ENCODE peak calls at places on chromosomes 4 and X, in nine cellular contexts. J is ovary, Y is SK-N-SH, E is ascending aorta, S is cardiac muscle cell, U is pancreas, V is Caco-2, F is spleen, I is tibial artery. M is an unnamed sample.

GRCh38 chr4:77399831-77400230 is 205.8 kb upstream of the CXCL13 start:
- DNase-seq in J (no peak), U (no peak), F (no peak), S (no peak), I (no peak), E (no peak), V (no peak), Y (no peak), M (no peak)

GRCh38 chr4:34046580-34046979 is 2197.7 kb downstream of the ARAP2 start:
- DNase-seq in S (peak; percentile 68), F (no peak), J (no peak), E (no peak), U (no peak), V (peak; percentile 1), Y (no peak), I (no peak), M (no peak)

GRCh38 chrX:119009071-119009470 is 34.7 kb downstream of the LONRF3 start:
- DNase-seq in Y (no peak), S (no peak), E (no peak), I (no peak), U (no peak), V (no peak), F (no peak), J (no peak), M (no peak)

GRCh38 chrX:10121787-10122186 is 35.0 kb upstream of the CLCN4 start:
- DNase-seq in E (no peak), V (no peak), F (peak; percentile 91), J (no peak), Y (no peak), S (no peak), U (no peak), I (no peak), M (no peak)

GRCh38 chr4:137065306-137065705 is 467.0 kb downstream of the PCDH18 start:
- DNase-seq in J (no peak), S (peak; percentile 45), I (no peak), E (no peak), V (no peak), Y (no peak), U (no peak), F (no peak), M (no peak)

GRCh38 chrX:40314070-40314469 is 216.3 kb upstream of the BCOR start:
- DNase-seq in F (no peak), V (no peak), J (no peak), Y (no peak), U (no peak), S (peak; percentile 3), I (no peak), E (no peak), M (no peak)

GRCh38 chrX:1246816-1247215 is 21.8 kb upstream of the CSF2RA start:
- DNase-seq in Y (peak; percentile 44), V (peak; percentile 70), U (no peak), S (peak; percentile 39), I (peak; percentile 66), F (peak; percentile 92), E (peak; percentile 74), J (peak; percentile 43), M (no peak)

GRCh38 chr4:112178731-112179130 is 33.5 kb downstream of the FAM241A start:
- DNase-seq in S (no peak), E (no peak), U (no peak), F (no peak), I (no peak), V (no peak), J (no peak), Y (no peak), M (no peak)

GRCh38 chrX:66676990-66677389 is 38.1 kb upstream of the EDA2R start:
- DNase-seq in J (no peak), E (no peak), V (no peak), I (no peak), F (no peak), U (no peak), S (peak; percentile 80), Y (no peak), M (no peak)

DNA sequence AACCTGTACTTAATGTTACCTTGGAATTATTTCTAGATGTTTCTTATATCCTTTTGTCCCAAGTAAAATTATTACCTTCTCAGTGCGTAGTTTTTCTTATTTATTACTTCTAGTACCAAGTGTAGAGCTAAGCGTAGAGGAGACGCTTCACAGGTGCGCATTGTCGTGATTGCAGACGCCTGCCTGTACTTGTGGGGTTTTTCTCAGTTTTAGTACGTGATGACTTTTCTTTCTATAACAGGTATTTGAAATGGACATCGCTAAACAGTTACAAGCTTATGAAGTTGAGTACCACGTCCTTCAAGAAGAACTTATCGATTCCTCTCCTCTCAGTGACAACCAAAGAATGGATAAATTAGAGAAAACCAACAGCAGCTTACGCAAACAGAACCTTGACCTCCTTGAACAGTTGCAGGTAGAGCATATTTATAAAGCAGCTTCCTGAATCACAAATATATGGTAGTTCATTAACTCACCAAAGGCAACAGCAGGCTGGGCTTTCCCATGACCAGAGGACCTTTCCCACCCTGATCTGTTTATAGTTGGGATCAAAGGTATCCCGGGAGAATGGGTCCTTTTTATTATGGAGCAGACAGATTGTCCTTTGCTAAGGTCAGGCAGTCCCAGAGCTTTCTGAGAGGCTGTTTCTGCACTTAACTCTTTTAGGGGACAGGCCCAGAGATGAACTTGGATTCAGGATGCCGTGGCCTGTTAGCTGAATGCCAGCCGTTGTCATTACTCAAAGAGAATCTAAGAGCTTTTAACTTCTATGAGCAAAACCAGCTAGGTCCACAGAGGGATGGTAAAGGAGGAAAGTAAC is 172.9 kb downstream of the PTTG2 start:
- DNase-seq in F (no peak), E (no peak), Y (no peak), U (peak; percentile 85), J (no peak), V (peak; percentile 72), S (no peak), I (no peak), M (no peak)
- H3K4me1 ChIP-seq in F (peaks cover 20% of the 10 kb centered on the region), E (peaks cover 15% of the 10 kb centered on the region), Y (peaks cover 11% of the 10 kb centered on the region), U (peaks cover 33% of the 10 kb centered on the region), J (peaks cover 13% of the 10 kb centered on the region), V (peaks cover 40% of the 10 kb centered on the region), S (peaks cover 16% of the 10 kb centered on the region), I (no peaks in the 10 kb centered on the region), M (peaks cover 6% of the 10 kb centered on the region)

DNA sequence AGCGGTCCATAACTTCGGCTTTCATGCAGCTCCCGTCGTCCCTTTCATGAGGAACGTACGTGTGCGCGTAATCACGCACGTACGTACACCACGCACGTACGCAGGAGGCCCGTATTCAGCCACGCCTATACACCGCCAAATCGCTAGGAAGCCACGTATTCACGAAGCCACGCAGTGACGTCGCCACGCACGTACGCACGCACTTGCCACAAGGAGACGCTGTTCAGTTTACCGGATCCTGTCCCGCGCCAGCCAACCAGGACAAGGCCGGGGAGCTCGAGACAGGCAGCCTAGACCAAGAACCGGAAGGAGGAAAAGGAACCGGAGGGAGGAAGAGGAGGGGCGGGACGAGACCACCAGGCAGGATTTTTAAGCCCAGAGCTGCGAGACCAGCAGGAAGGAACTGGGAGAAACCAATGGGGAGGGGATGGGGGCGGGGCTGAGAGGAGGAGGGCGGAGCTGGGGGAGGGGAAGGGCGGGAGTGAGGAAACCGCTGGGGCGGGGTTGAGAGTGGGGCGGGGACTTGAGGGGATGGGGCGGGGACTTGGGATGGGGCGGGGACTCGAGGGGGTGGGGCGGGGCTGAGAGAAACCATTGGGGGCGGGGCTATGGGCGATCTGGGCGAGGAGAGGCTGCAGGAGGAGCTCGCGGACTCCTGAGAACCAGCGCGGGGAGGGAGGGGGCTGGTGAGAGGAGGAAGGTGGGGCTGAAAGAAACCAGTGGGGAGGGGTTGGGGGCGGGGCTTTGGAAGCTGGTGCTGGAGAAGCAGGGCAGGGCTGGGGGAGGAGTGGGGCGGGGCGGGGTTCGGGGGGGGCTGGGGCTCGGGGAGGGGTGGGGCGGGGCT is at the start of gene EOLA2:
- DNase-seq in I (peak; percentile 94), U (peak; percentile 93), E (peak; percentile 97), V (peak; percentile 89), F (peak; percentile 97), Y (peak; percentile 73), S (peak; percentile 99), J (peak; percentile 92), M (peak; percentile 83)
- H3K4me1 ChIP-seq in I (no peaks in the 10 kb centered on the region), U (no peaks in the 10 kb centered on the region), E (peaks cover 4% of the 10 kb centered on the region), V (no peaks in the 10 kb centered on the region), F (peaks cover 3% of the 10 kb centered on the region), Y (peaks cover 5% of the 10 kb centered on the region), S (no peaks in the 10 kb centered on the region), J (no peaks in the 10 kb centered on the region), M (peaks cover 1% of the 10 kb centered on the region)

GRCh38 chrX:31302573-31303075 is 230.8 kb upstream of the FTHL17 start:
- DNase-seq in S (no peak), Y (no peak), I (no peak), V (no peak), U (no peak), J (no peak), F (no peak), E (no peak), M (no peak)

GRCh38 chrX:31307952-31308351 is 236.1 kb upstream of the FTHL17 start:
- DNase-seq in Y (no peak), U (no peak), I (no peak), F (no peak), J (no peak), S (no peak), E (no peak), V (no peak), M (no peak)
- H3K4me1 ChIP-seq in Y (no peaks in the 10 kb centered on the region), U (no peaks in the 10 kb centered on the region), I (no peaks in the 10 kb centered on the region), F (no peaks in the 10 kb centered on the region), J (no peaks in the 10 kb centered on the region), S (no peaks in the 10 kb centered on the region), E (no peaks in the 10 kb centered on the region), V (no peaks in the 10 kb centered on the region), M (no peaks in the 10 kb centered on the region)

GRCh38 chr4:7960790-7961655 is 21.4 kb upstream of the AFAP1 start:
- DNase-seq in S (peak; percentile 99), U (peak; percentile 25), Y (peak; percentile 26), E (peak; percentile 84), J (peak; percentile 51), I (peak; percentile 65), F (no peak), V (no peak), M (no peak)
- H3K4me1 ChIP-seq in S (peaks cover 16% of the 10 kb centered on the region), U (no peaks in the 10 kb centered on the region), Y (peaks cover 16% of the 10 kb centered on the region), E (peaks cover 20% of the 10 kb centered on the region), J (peaks cover 15% of the 10 kb centered on the region), I (no peaks in the 10 kb centered on the region), F (peaks cover 15% of the 10 kb centered on the region), V (peaks cover 15% of the 10 kb centered on the region), M (peaks cover 3% of the 10 kb centered on the region)

GRCh38 chr4:36256398-36256828 is 12.1 kb upstream of the ARAP2 start:
- DNase-seq in S (no peak), E (no peak), Y (no peak), V (no peak), J (no peak), F (no peak), I (no peak), U (no peak), M (no peak)

GRCh38 chr4:36264205-36264826 is 17.1 kb upstream of the DTHD1 start:
- DNase-seq in V (no peak), F (no peak), J (no peak), I (no peak), Y (no peak), E (no peak), U (no peak), S (no peak), M (no peak)

GRCh38 chr4:36255575-36255974 is 11.3 kb upstream of the ARAP2 start:
- DNase-seq in I (no peak), Y (no peak), E (no peak), S (no peak), U (no peak), J (no peak), V (no peak), F (no peak), M (no peak)

DNA sequence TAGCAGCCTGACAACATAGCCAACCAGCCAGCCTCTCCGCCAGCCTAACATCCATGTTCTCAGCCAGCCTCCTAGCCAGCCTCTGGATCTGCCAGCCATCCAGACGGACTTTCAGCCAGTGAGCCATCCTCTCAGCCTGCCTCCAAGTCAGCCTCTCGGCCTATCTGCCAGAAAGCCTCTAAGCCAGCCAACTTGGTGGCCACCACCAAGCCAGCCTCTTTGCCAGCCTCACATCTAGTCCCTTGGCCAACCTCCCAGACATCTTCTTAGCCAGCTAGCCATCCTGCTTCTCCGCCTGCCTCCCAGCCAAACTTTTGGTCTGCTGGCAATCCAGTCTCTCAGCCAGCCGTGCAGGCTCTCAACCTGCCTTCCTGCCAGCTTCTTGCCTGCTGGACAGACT is 16.4 kb upstream of the ARAP2 start:
- DNase-seq in Y (no peak), S (no peak), F (no peak), I (no peak), V (no peak), J (no peak), U (no peak), E (no peak), M (no peak)
- H3K4me1 ChIP-seq in Y (no peaks in the 10 kb centered on the region), S (peaks cover 8% of the 10 kb centered on the region), F (peaks cover 5% of the 10 kb centered on the region), I (no peaks in the 10 kb centered on the region), V (no peaks in the 10 kb centered on the region), J (no peaks in the 10 kb centered on the region), U (no peaks in the 10 kb centered on the region), E (no peaks in the 10 kb centered on the region), M (no peaks in the 10 kb centered on the region)

M was measured in iPS DF 6.9.